ENCODE peak calls at places on chromosomes 2 and 18, in five cellular contexts. Q is NT2/D1, S is anterior cingulate cortex, M is NCI-H226, K is GM20000. U is an unnamed sample.

GRCh38 chr2:8256888-8257287 is 425.0 kb upstream of the ID2 start:
- DNase-seq in Q (no peak), S (no peak), M (no peak), K (no peak), U (no peak)

GRCh38 chr2:199144036-199144435 is 313.7 kb downstream of the SATB2 start:
- DNase-seq in Q (no peak), S (no peak), M (no peak), K (no peak), U (no peak)

GRCh38 chr2:105117565-105117964 is 79.7 kb downstream of the MRPS9 start:
- DNase-seq in Q (no peak), S (no peak), M (no peak), K (no peak), U (no peak)

GRCh38 chr18:7532942-7533341 is 34.2 kb upstream of the PTPRM start:
- DNase-seq in Q (no peak), S (no peak), M (no peak), K (no peak), U (no peak)

GRCh38 chr2:51165534-51166260 is 133.8 kb upstream of the NRXN1 start:
- DNase-seq in Q (no peak), S (no peak), M (no peak), K (no peak), U (no peak)

GRCh38 chr2:55114597-55114996 is 64.3 kb upstream of the RTN4 start:
- DNase-seq in Q (no peak), S (no peak), M (no peak), K (no peak), U (no peak)

GRCh38 chr2:239770240-239770639 is 254.9 kb downstream of the NDUFA10 start:
- DNase-seq in Q (no peak), S (no peak), M (no peak), K (no peak), U (no peak)

GRCh38 chr2:170362895-170363582 is 185.1 kb downstream of the MYO3B start:
- DNase-seq in Q (no peak), S (no peak), M (no peak), K (no peak), U (no peak)

GRCh38 chr2:125710561-125710960 is 945.4 kb upstream of the GYPC start:
- DNase-seq in Q (no peak), S (no peak), M (no peak), K (no peak), U (no peak)

GRCh38 chr2:85915606-85916303 is 27.0 kb upstream of the ST3GAL5 start:
- DNase-seq in Q (no peak), S (no peak), M (no peak), K (no peak), U (no peak)

GRCh38 chr2:20611077-20611843 is 39.6 kb downstream of the HS1BP3 start:
- DNase-seq in Q (no peak), S (no peak), M (no peak), K (no peak), U (no peak)

GRCh38 chr2:102737435-102737834 is 24.4 kb upstream of the TMEM182 start:
- DNase-seq in Q (no peak), S (no peak), M (no peak), K (peak), U (no peak)

GRCh38 chr2:236731767-236732580 is 162.3 kb downstream of the ACKR3 start:
- DNase-seq in Q (no peak), S (peak), M (no peak), K (no peak), U (no peak)

GRCh38 chr2:150479075-150479915 is 8.2 kb downstream of the RND3 start:
- DNase-seq in Q (no peak), S (no peak), M (peak), K (no peak), U (peak)

GRCh38 chr2:15117409-15118030 is 443.6 kb downstream of the NBAS start:
- DNase-seq in Q (no peak), S (no peak), M (no peak), K (no peak), U (no peak)

GRCh38 chr18:477565-477964 is 22.9 kb downstream of the COLEC12 start:
- DNase-seq in Q (no peak), S (no peak), M (no peak), K (peak), U (no peak)

GRCh38 chr2:130877258-130877657 is 40.5 kb downstream of the ARHGEF4 start:
- DNase-seq in Q (no peak), S (no peak), M (no peak), K (no peak), U (peak)

GRCh38 chr2:237723613-237724012 is 75.0 kb upstream of the RBM44 start:
- DNase-seq in Q (peak), S (no peak), M (no peak), K (peak), U (peak)

GRCh38 chr2:24409700-24410556 is 49.6 kb upstream of the ITSN2 start:
- DNase-seq in Q (peak), S (no peak), M (peak), K (peak), U (peak)

GRCh38 chr2:237434916-237435315 is 21.0 kb upstream of the COL6A3 start:
- DNase-seq in Q (no peak), S (no peak), M (peak), K (peak), U (no peak)

GRCh38 chr18:10562773-10563160 is 36.9 kb downstream of the NAPG start:
- DNase-seq in Q (no peak), S (no peak), M (no peak), K (no peak), U (no peak)

GRCh38 chr18:78977627-78978271 is 1.9 kb upstream of the SALL3 start:
- DNase-seq in Q (no peak), S (no peak), M (no peak), K (peak), U (no peak)

GRCh38 chr18:79400091-79400590 is 4.4 kb downstream of the NFATC1 start:
- DNase-seq in Q (no peak), S (no peak), M (no peak), K (peak), U (no peak)

GRCh38 chr18:5518899-5519371 is 24.9 kb downstream of the EPB41L3 start:
- DNase-seq in Q (no peak), S (no peak), M (no peak), K (no peak), U (no peak)

GRCh38 chr2:216572582-216573578 is 60.3 kb upstream of the IGFBP2 start:
- DNase-seq in Q (no peak), S (no peak), M (no peak), K (no peak), U (no peak)

GRCh38 chr2:152369176-152369860 is 34.3 kb downstream of the FMNL2 start:
- DNase-seq in Q (no peak), S (no peak), M (peak), K (no peak), U (no peak)

GRCh38 chr2:31384771-31385276 is 29.7 kb downstream of the XDH start:
- DNase-seq in Q (no peak), S (no peak), M (peak), K (no peak), U (peak)

U was measured in foreskin keratinocyte.